ENCODE peak calls at places on chromosome 10, in ten cellular contexts. K, M, I, S, Z, A, B, H, Y and U are unnamed samples. For H3K27me3 and H3K4me1, the result is how much of the 10 kb centered on the place peaks cover.

GRCh38 chr10:123294109-123294508 is 139.9 kb downstream of the BUB3 start:
- DNase-seq in S (no peak), B (no peak), M (no peak), K (no peak), I (no peak), H (no peak), A (no peak), Z (no peak), Y (no peak), U (no peak)

GRCh38 chr10:62000037-62000603 is 98.6 kb downstream of the ARID5B start:
- DNase-seq in Z (no peak), H (no peak), M (no peak), K (no peak), A (no peak), I (no peak), B (no peak), S (no peak), Y (no peak), U (no peak)

GRCh38 chr10:89427629-89428028 is 13.3 kb downstream of the IFIT5 start:
- DNase-seq in B (no peak), H (no peak), A (no peak), I (no peak), Y (no peak), M (no peak), K (no peak), Z (no peak), S (no peak), U (no peak)

GRCh38 chr10:125375210-125375609 is 214.8 kb upstream of the CTBP2 start:
- DNase-seq in S (no peak), H (no peak), B (no peak), I (no peak), Y (no peak), Z (no peak), M (no peak), A (no peak), K (no peak), U (no peak)

GRCh38 chr10:88974012-88974411 is 16.6 kb upstream of the FAS start:
- DNase-seq in Z (no peak), K (no peak), H (no peak), B (no peak), A (no peak), M (no peak), I (no peak), S (no peak), Y (no peak), U (no peak)

GRCh38 chr10:79286318-79286951 is 60.8 kb upstream of the PPIF start:
- DNase-seq in A (peak), H (peak), M (no peak), B (peak), I (peak), Z (peak), Y (peak), S (peak), K (no peak), U (peak)

GRCh38 chr10:103069453-103070331 is 123.4 kb downstream of the NT5C2 start:
- DNase-seq in Y (peak), B (peak), Z (peak), S (peak), M (no peak), K (no peak), H (peak), A (peak), I (peak), U (peak)

GRCh38 chr10:78337646-78338391 is 304.2 kb downstream of the RPS24 start:
- DNase-seq in I (no peak), S (peak), K (no peak), M (peak), Z (no peak), H (peak), B (peak), Y (no peak), A (no peak), U (no peak)

GRCh38 chr10:119177708-119178370 is 773 bp downstream of the PRDX3 start:
- DNase-seq in K (no peak), S (no peak), H (peak), Z (no peak), Y (no peak), B (no peak), A (peak), M (no peak), I (no peak), U (no peak)

GRCh38 chr10:27380929-27381358 is 123.2 kb upstream of the RAB18 start:
- DNase-seq in S (no peak), H (no peak), Z (peak), I (no peak), A (no peak), K (no peak), Y (no peak), M (no peak), B (no peak), U (no peak)

GRCh38 chr10:12539350-12540164 is 190.2 kb downstream of the CAMK1D start:
- DNase-seq in Z (no peak), M (peak), B (no peak), Y (no peak), I (no peak), S (no peak), A (peak), H (no peak), K (peak), U (no peak)

GRCh38 chr10:71216751-71217265 is 4.4 kb downstream of the UNC5B start:
- DNase-seq in A (no peak), H (no peak), K (no peak), Z (no peak), M (peak), B (no peak), I (no peak), S (no peak), Y (no peak), U (no peak)

GRCh38 chr10:71218046-71218832 is 5.9 kb downstream of the UNC5B start:
- DNase-seq in Z (peak), M (peak), S (no peak), B (no peak), A (no peak), I (no peak), Y (peak), K (no peak), H (no peak), U (peak)

GRCh38 chr10:71214641-71215160 is 2.3 kb downstream of the UNC5B start:
- DNase-seq in K (no peak), A (no peak), S (no peak), H (no peak), B (no peak), I (no peak), Y (no peak), Z (no peak), M (peak), U (peak)

GRCh38 chr10:71217266-71218045 is 5.1 kb downstream of the UNC5B start:
- DNase-seq in M (peak), K (no peak), H (no peak), A (peak), S (no peak), Z (no peak), I (peak), Y (no peak), B (no peak), U (peak)

DNA sequence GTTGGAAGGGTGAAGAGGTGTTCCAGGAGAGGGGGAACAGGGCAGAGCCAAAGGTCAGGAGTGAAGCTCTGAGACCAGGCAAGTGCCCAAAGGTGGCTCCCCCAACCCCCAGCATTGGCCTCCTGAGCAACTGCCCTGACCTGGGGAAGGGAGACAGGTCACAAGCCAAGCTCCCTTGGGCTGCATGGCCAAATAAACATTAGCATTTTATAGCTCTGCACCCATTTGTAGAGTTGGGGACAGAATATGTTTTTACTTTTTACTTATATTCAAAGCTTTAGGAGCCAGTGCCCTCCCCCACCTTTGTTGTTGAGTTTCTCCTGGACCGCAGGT is 4.0 kb downstream of the UNC5B start:
- DNase-seq in H (no peak), S (no peak), Y (no peak), M (peak), K (no peak), B (no peak), Z (no peak), A (no peak), I (no peak), U (no peak)
- H3K27me3 ChIP-seq in H (under half), S (under half), Y (under half), M (under half), K (under half), B (under half), Z (under half), A (under half), I (under half), U (under half)

DNA sequence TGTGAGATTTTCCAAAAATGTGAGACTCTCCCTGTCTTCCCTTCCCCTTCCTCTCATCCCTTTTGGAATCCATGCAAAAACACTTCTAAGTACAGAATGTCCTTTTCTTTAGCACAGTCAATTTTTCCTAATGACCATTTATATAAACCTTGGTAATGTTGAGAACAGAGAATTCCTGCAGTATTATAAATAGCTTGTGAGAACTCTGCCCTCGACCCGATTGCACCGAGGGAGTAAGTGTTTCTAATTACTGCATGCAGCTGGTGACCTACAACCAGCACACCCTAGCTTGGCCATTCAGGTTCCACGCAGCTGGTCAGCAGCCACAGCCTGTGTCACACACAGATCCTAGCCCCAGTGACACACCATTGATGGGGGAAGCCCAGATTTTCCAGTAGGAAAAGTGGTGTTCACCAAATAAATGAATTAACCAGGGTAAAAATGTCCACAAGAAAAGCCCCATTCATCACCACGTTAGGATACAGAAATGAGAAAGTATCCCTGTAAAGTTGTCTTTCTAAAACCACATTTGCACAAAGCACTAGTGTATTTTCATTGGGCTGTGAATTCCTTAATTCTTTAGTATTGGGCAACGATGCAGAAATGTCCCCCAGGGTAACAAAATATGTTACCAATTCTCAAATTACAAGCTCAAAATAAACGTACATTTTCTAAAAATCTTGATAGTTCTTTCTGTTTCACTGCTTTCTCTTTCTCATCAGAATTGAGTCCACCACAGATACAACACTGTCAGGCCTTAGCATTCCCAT is 499.0 kb upstream of the KLF6 start:
- DNase-seq in I (peak), K (peak), H (no peak), S (no peak), A (peak), M (no peak), Y (peak), Z (no peak), B (no peak), U (peak)
- TF ChIP-seq POLR2A in I (no peak), K (no peak), H (no peak), S (no peak), A (no peak), M (peak), Y (no peak), Z (no peak), B (no peak), U (no peak)

GRCh38 chr10:22603581-22603980 is 110.8 kb downstream of the PIP4K2A start:
- DNase-seq in M (no peak), Z (no peak), K (no peak), B (no peak), A (no peak), Y (no peak), S (no peak), H (no peak), I (no peak), U (no peak)
- H3K4me1 ChIP-seq in M (under half), Z (under half), K (under half), B (under half), A (under half), Y (under half), S (under half), H (under half), I (under half), U (under half)

GRCh38 chr10:75541411-75541810 is 110.0 kb downstream of the LRMDA start:
- DNase-seq in I (no peak), M (no peak), H (no peak), Z (no peak), S (no peak), B (no peak), A (no peak), K (no peak), Y (no peak), U (no peak)
- H3K27me3 ChIP-seq in I (under half), M (under half), H (under half), Z (under half), S (under half), B (under half), A (under half), K (under half), Y (under half), U (under half)

DNA sequence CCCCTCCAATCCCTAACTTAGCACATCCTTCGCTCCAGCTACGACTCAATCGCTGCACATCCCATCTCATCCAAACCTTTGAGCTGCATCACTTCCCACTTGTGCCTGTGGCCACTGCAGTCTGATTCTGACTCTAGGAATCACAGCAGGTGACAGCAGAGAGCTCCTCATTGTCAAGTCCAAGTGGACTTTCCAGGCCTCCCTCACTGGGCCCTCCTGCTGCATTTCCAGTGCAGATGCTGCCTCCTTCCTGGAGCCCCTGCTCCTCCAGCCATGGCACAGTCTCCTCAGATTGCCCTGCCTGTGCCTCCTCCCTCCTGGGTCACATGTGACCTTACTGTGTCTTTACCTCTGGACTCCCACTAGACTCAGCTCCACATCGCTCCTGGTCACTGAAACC is 157.3 kb downstream of the USP6NL start:
- DNase-seq in K (no peak), H (no peak), Z (no peak), Y (no peak), I (no peak), A (no peak), S (no peak), M (no peak), B (no peak), U (no peak)
- TF ChIP-seq POLR2A in K (no peak), H (no peak), Z (no peak), Y (no peak), I (no peak), A (no peak), S (no peak), M (no peak), B (no peak), U (no peak)

GRCh38 chr10:101941871-101942270 is 98.3 kb upstream of the KCNIP2 start:
- DNase-seq in B (no peak), S (no peak), Z (peak), H (no peak), I (no peak), M (no peak), Y (no peak), A (no peak), K (no peak), U (no peak)
- H3K4me1 ChIP-seq in B (under half), S (under half), Z (under half), H (under half), I (under half), M (under half), Y (under half), A (under half), K (half or more), U (under half)

GRCh38 chr10:29455095-29455494 is 166.2 kb downstream of the LYZL1 start:
- DNase-seq in I (no peak), H (no peak), M (no peak), B (no peak), Z (no peak), Y (no peak), A (no peak), K (no peak), S (no peak), U (no peak)

GRCh38 chr10:29450405-29450804 is 161.5 kb downstream of the LYZL1 start:
- DNase-seq in A (no peak), M (no peak), Z (no peak), K (no peak), H (no peak), I (no peak), B (no peak), S (no peak), Y (no peak), U (no peak)

GRCh38 chr10:29448125-29448524 is 159.3 kb downstream of the LYZL1 start:
- DNase-seq in Z (no peak), M (no peak), B (no peak), S (no peak), I (no peak), K (no peak), Y (no peak), H (no peak), A (no peak), U (peak)

GRCh38 chr10:29454250-29454649 is 165.4 kb downstream of the LYZL1 start:
- DNase-seq in S (no peak), Y (no peak), B (no peak), M (no peak), H (no peak), K (no peak), I (no peak), A (no peak), Z (no peak), U (no peak)

GRCh38 chr10:29451946-29452345 is 163.1 kb downstream of the LYZL1 start:
- DNase-seq in H (no peak), I (no peak), Z (no peak), M (no peak), S (no peak), B (no peak), A (no peak), K (no peak), Y (no peak), U (no peak)
- H3K27me3 ChIP-seq in H (under half), I (under half), Z (under half), M (under half), S (under half), B (under half), A (under half), K (under half), Y (under half), U (under half)